ENCODE peak calls at places on chromosome 1, in eight cellular contexts. One of them, this sample, is unnamed.

GRCh38 chr1:36115931-36116330 is 9.1 kb downstream of the COL8A2 start:
- DNase-seq in PC-3: no peak
- DNase-seq in fibroblast of lung: no peak
- DNase-seq in left ventricle myocardium inferior: no peak
- DNase-seq in CD8-positive, alpha-beta memory T cell: no peak
- DNase-seq in naive thymus-derived CD4-positive, alpha-beta T cell: no peak
- DNase-seq in RWPE2: no peak
- DNase-seq in psoas muscle: no peak
- DNase-seq in this sample: no peak

GRCh38 chr1:84946631-84947030 is 50.3 kb downstream of the MCOLN2 start:
- DNase-seq in left ventricle myocardium inferior: no peak
- DNase-seq in naive thymus-derived CD4-positive, alpha-beta T cell: no peak
- DNase-seq in fibroblast of lung: no peak
- DNase-seq in RWPE2: no peak
- DNase-seq in psoas muscle: no peak
- DNase-seq in CD8-positive, alpha-beta memory T cell: no peak
- DNase-seq in PC-3: peak; percentile 19
- DNase-seq in this sample: no peak

GRCh38 chr1:68231627-68232303 is 558 bp downstream of the WLS start:
- DNase-seq in fibroblast of lung: peak; percentile 90
- DNase-seq in naive thymus-derived CD4-positive, alpha-beta T cell: no peak
- DNase-seq in left ventricle myocardium inferior: peak; percentile 65
- DNase-seq in psoas muscle: peak; percentile 64
- DNase-seq in PC-3: peak; percentile 55
- DNase-seq in RWPE2: peak; percentile 71
- DNase-seq in CD8-positive, alpha-beta memory T cell: no peak
- DNase-seq in this sample: peak; percentile 61

GRCh38 chr1:201731592-201731991 is 97.4 kb upstream of the IPO9 start:
- DNase-seq in PC-3: no peak
- DNase-seq in left ventricle myocardium inferior: peak; percentile 79
- DNase-seq in fibroblast of lung: no peak
- DNase-seq in naive thymus-derived CD4-positive, alpha-beta T cell: no peak
- DNase-seq in RWPE2: no peak
- DNase-seq in psoas muscle: no peak
- DNase-seq in CD8-positive, alpha-beta memory T cell: no peak
- DNase-seq in this sample: peak; percentile 72

GRCh38 chr1:3453203-3453761 is 1.2 kb upstream of the ARHGEF16 start:
- DNase-seq in CD8-positive, alpha-beta memory T cell: peak; percentile 70
- DNase-seq in naive thymus-derived CD4-positive, alpha-beta T cell: peak; percentile 78
- DNase-seq in PC-3: peak; percentile 90
- DNase-seq in psoas muscle: peak; percentile 71
- DNase-seq in left ventricle myocardium inferior: peak; percentile 69
- DNase-seq in RWPE2: no peak
- DNase-seq in fibroblast of lung: peak; percentile 57
- DNase-seq in this sample: peak; percentile 71

GRCh38 chr1:63590161-63590560 is 3.0 kb upstream of the PGM1 start:
- DNase-seq in naive thymus-derived CD4-positive, alpha-beta T cell: no peak
- DNase-seq in CD8-positive, alpha-beta memory T cell: no peak
- DNase-seq in fibroblast of lung: peak; percentile 91
- DNase-seq in psoas muscle: no peak
- DNase-seq in left ventricle myocardium inferior: no peak
- DNase-seq in RWPE2: no peak
- DNase-seq in PC-3: no peak
- DNase-seq in this sample: no peak

GRCh38 chr1:27179373-27179772 is 24.4 kb upstream of the SLC9A1 start:
- DNase-seq in fibroblast of lung: peak; percentile 39
- DNase-seq in PC-3: peak; percentile 15
- DNase-seq in RWPE2: no peak
- DNase-seq in CD8-positive, alpha-beta memory T cell: no peak
- DNase-seq in naive thymus-derived CD4-positive, alpha-beta T cell: no peak
- DNase-seq in psoas muscle: no peak
- DNase-seq in left ventricle myocardium inferior: no peak
- DNase-seq in this sample: no peak

GRCh38 chr1:170445096-170445495 is 86.9 kb upstream of the GORAB start:
- DNase-seq in CD8-positive, alpha-beta memory T cell: no peak
- DNase-seq in PC-3: peak; percentile 90
- DNase-seq in naive thymus-derived CD4-positive, alpha-beta T cell: no peak
- DNase-seq in psoas muscle: no peak
- DNase-seq in RWPE2: no peak
- DNase-seq in left ventricle myocardium inferior: no peak
- DNase-seq in fibroblast of lung: peak; percentile 87
- DNase-seq in this sample: no peak

GRCh38 chr1:46646844-46647243 is 21.3 kb downstream of the ATPAF1 start:
- DNase-seq in PC-3: no peak
- DNase-seq in left ventricle myocardium inferior: no peak
- DNase-seq in psoas muscle: no peak
- DNase-seq in fibroblast of lung: no peak
- DNase-seq in RWPE2: no peak
- DNase-seq in CD8-positive, alpha-beta memory T cell: no peak
- DNase-seq in naive thymus-derived CD4-positive, alpha-beta T cell: no peak
- DNase-seq in this sample: no peak

GRCh38 chr1:100299521-100300222 is 33.7 kb downstream of the RTCA start:
- DNase-seq in RWPE2: no peak
- DNase-seq in PC-3: no peak
- DNase-seq in fibroblast of lung: no peak
- DNase-seq in CD8-positive, alpha-beta memory T cell: no peak
- DNase-seq in left ventricle myocardium inferior: no peak
- DNase-seq in psoas muscle: no peak
- DNase-seq in naive thymus-derived CD4-positive, alpha-beta T cell: no peak
- DNase-seq in this sample: no peak

GRCh38 chr1:201504179-201504631 is 2.7 kb downstream of the CSRP1 start:
- DNase-seq in psoas muscle: no peak
- DNase-seq in PC-3: no peak
- DNase-seq in naive thymus-derived CD4-positive, alpha-beta T cell: no peak
- DNase-seq in CD8-positive, alpha-beta memory T cell: no peak
- DNase-seq in fibroblast of lung: peak; percentile 69
- DNase-seq in left ventricle myocardium inferior: no peak
- DNase-seq in RWPE2: no peak
- DNase-seq in this sample: no peak

GRCh38 chr1:16442273-16442672 is 1.7 kb downstream of the NECAP2 start:
- DNase-seq in naive thymus-derived CD4-positive, alpha-beta T cell: no peak
- DNase-seq in CD8-positive, alpha-beta memory T cell: no peak
- DNase-seq in RWPE2: no peak
- DNase-seq in fibroblast of lung: no peak
- DNase-seq in left ventricle myocardium inferior: no peak
- DNase-seq in PC-3: no peak
- DNase-seq in psoas muscle: no peak
- DNase-seq in this sample: no peak

GRCh38 chr1:68470388-68470970 is 20.7 kb upstream of the RPE65 start:
- DNase-seq in psoas muscle: no peak
- DNase-seq in CD8-positive, alpha-beta memory T cell: no peak
- DNase-seq in RWPE2: no peak
- DNase-seq in left ventricle myocardium inferior: no peak
- DNase-seq in fibroblast of lung: peak; percentile 56
- DNase-seq in naive thymus-derived CD4-positive, alpha-beta T cell: no peak
- DNase-seq in PC-3: peak; percentile 22
- DNase-seq in this sample: no peak

GRCh38 chr1:10866314-10867091 is 70.1 kb upstream of the CASZ1 start:
- DNase-seq in naive thymus-derived CD4-positive, alpha-beta T cell: peak; percentile 20
- DNase-seq in fibroblast of lung: no peak
- DNase-seq in left ventricle myocardium inferior: no peak
- DNase-seq in CD8-positive, alpha-beta memory T cell: peak; percentile 16
- DNase-seq in PC-3: peak; percentile 3
- DNase-seq in psoas muscle: no peak
- DNase-seq in RWPE2: no peak
- DNase-seq in this sample: no peak

GRCh38 chr1:25095635-25096200 is 136.6 kb downstream of the SYF2 start:
- DNase-seq in fibroblast of lung: no peak
- DNase-seq in PC-3: no peak
- DNase-seq in naive thymus-derived CD4-positive, alpha-beta T cell: no peak
- DNase-seq in left ventricle myocardium inferior: no peak
- DNase-seq in psoas muscle: no peak
- DNase-seq in CD8-positive, alpha-beta memory T cell: peak; percentile 43
- DNase-seq in RWPE2: no peak
- DNase-seq in this sample: no peak

GRCh38 chr1:157154940-157155514 is 16.8 kb upstream of the ETV3 start:
- DNase-seq in psoas muscle: peak; percentile 20
- DNase-seq in naive thymus-derived CD4-positive, alpha-beta T cell: no peak
- DNase-seq in fibroblast of lung: peak; percentile 41
- DNase-seq in left ventricle myocardium inferior: peak; percentile 41
- DNase-seq in RWPE2: no peak
- DNase-seq in PC-3: peak; percentile 43
- DNase-seq in CD8-positive, alpha-beta memory T cell: no peak
- DNase-seq in this sample: peak; percentile 68

GRCh38 chr1:1470626-1471388 is 758 bp upstream of the ATAD3B start:
- DNase-seq in PC-3: peak; percentile 56
- DNase-seq in left ventricle myocardium inferior: no peak
- DNase-seq in psoas muscle: no peak
- DNase-seq in fibroblast of lung: no peak
- DNase-seq in naive thymus-derived CD4-positive, alpha-beta T cell: no peak
- DNase-seq in RWPE2: no peak
- DNase-seq in CD8-positive, alpha-beta memory T cell: no peak
- DNase-seq in this sample: no peak

GRCh38 chr1:228379666-228380065 is 27.0 kb downstream of the TRIM11 start:
- DNase-seq in naive thymus-derived CD4-positive, alpha-beta T cell: no peak
- DNase-seq in psoas muscle: no peak
- DNase-seq in left ventricle myocardium inferior: no peak
- DNase-seq in RWPE2: no peak
- DNase-seq in fibroblast of lung: no peak
- DNase-seq in PC-3: no peak
- DNase-seq in CD8-positive, alpha-beta memory T cell: no peak
- DNase-seq in this sample: no peak

GRCh38 chr1:224188286-224188685 is 5.2 kb downstream of the DEGS1 start:
- DNase-seq in RWPE2: no peak
- DNase-seq in left ventricle myocardium inferior: no peak
- DNase-seq in fibroblast of lung: no peak
- DNase-seq in naive thymus-derived CD4-positive, alpha-beta T cell: no peak
- DNase-seq in PC-3: no peak
- DNase-seq in CD8-positive, alpha-beta memory T cell: no peak
- DNase-seq in psoas muscle: no peak
- DNase-seq in this sample: no peak

GRCh38 chr1:1943834-1944570 is 24.9 kb upstream of the TMEM52 start:
- DNase-seq in naive thymus-derived CD4-positive, alpha-beta T cell: peak; percentile 65
- DNase-seq in CD8-positive, alpha-beta memory T cell: peak; percentile 48
- DNase-seq in left ventricle myocardium inferior: no peak
- DNase-seq in PC-3: peak; percentile 74
- DNase-seq in fibroblast of lung: peak; percentile 4
- DNase-seq in psoas muscle: peak; percentile 62
- DNase-seq in RWPE2: no peak
- DNase-seq in this sample: no peak

GRCh38 chr1:112933820-112934561 is 22.0 kb downstream of the SLC16A1 start:
- DNase-seq in left ventricle myocardium inferior: no peak
- DNase-seq in psoas muscle: no peak
- DNase-seq in CD8-positive, alpha-beta memory T cell: no peak
- DNase-seq in fibroblast of lung: no peak
- DNase-seq in RWPE2: no peak
- DNase-seq in PC-3: no peak
- DNase-seq in naive thymus-derived CD4-positive, alpha-beta T cell: no peak
- DNase-seq in this sample: no peak
- H3K27ac ChIP-seq in left ventricle myocardium inferior: no peak overlapping the region
- H3K27ac ChIP-seq in psoas muscle: peak overlapping the region; percentile 70
- H3K27ac ChIP-seq in CD8-positive, alpha-beta memory T cell: no peak overlapping the region
- H3K27ac ChIP-seq in fibroblast of lung: no peak overlapping the region
- H3K27ac ChIP-seq in RWPE2: peak overlapping the region; percentile 97
- H3K27ac ChIP-seq in PC-3: no peak overlapping the region
- H3K27ac ChIP-seq in naive thymus-derived CD4-positive, alpha-beta T cell: no peak overlapping the region
- H3K27ac ChIP-seq in this sample: no peak overlapping the region

DNA sequence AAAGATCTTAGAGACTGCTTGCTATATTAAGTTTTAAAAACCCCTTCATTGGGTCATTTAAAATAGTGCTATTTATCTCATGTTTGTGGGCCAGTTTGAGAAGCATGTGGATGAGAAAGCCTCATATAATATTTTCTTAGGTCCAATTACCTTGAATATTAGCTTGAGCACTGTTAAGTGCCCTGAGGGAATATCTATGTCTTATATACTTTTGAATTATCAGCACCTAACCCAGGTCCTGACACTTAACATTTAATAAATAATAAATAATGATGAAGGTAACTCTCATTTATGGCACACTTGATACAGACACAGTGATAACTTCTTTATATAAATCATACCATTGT is 293 bp upstream of the GBP2 start:
- DNase-seq in naive thymus-derived CD4-positive, alpha-beta T cell: no peak
- DNase-seq in RWPE2: no peak
- DNase-seq in PC-3: no peak
- DNase-seq in fibroblast of lung: no peak
- DNase-seq in CD8-positive, alpha-beta memory T cell: no peak
- DNase-seq in psoas muscle: no peak
- DNase-seq in left ventricle myocardium inferior: no peak
- DNase-seq in this sample: no peak
- H3K4me3 ChIP-seq in naive thymus-derived CD4-positive, alpha-beta T cell: peak overlapping the region; percentile 84
- H3K4me3 ChIP-seq in RWPE2: no peak overlapping the region
- H3K4me3 ChIP-seq in PC-3: no peak overlapping the region
- H3K4me3 ChIP-seq in fibroblast of lung: peak overlapping the region; percentile 59
- H3K4me3 ChIP-seq in CD8-positive, alpha-beta memory T cell: peak overlapping the region; percentile 59
- H3K4me3 ChIP-seq in psoas muscle: peak overlapping the region; percentile 67
- H3K4me3 ChIP-seq in left ventricle myocardium inferior: peak overlapping the region; percentile 69
- H3K4me3 ChIP-seq in this sample: peak overlapping the region; percentile 56

DNA sequence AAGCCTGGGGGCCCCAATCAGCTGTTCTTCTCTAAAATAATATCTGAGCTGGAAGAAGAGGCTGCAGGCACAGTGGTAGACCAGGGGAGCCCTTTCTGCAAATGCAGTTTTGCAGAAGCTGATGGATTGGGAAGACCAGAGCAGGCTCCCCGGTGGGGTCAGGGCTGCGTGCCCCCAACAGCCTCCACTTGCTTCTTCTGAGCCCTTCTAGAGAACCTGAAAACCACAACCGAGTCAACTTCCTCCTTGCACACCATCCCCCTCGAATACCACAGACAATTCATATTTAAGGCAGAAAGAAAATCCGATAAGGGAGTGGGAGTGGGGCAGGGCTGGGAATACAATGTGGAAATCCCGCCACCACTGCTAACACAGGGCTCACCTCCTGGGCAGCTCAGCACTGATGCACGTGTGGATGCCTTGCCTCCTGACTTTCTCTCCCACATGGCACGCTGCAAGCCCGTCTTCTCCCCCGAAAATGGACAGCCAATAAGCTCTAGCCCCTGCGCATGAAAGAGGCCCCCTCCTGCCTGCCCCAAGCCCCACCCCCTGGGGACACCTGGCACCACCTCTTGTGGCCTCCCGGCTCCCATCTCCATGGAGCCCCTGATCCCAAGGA is 25.4 kb upstream of the ALDH4A1 start:
- DNase-seq in PC-3: peak; percentile 74
- DNase-seq in left ventricle myocardium inferior: no peak
- DNase-seq in psoas muscle: no peak
- DNase-seq in RWPE2: no peak
- DNase-seq in naive thymus-derived CD4-positive, alpha-beta T cell: peak; percentile 59
- DNase-seq in fibroblast of lung: no peak
- DNase-seq in CD8-positive, alpha-beta memory T cell: peak; percentile 74
- DNase-seq in this sample: no peak
- H3K27ac ChIP-seq in PC-3: peak overlapping the region; percentile 100
- H3K27ac ChIP-seq in left ventricle myocardium inferior: peak overlapping the region; percentile 91
- H3K27ac ChIP-seq in psoas muscle: peak overlapping the region; percentile 73
- H3K27ac ChIP-seq in RWPE2: peak overlapping the region; percentile 99
- H3K27ac ChIP-seq in naive thymus-derived CD4-positive, alpha-beta T cell: peak overlapping the region; percentile 71
- H3K27ac ChIP-seq in fibroblast of lung: no peak overlapping the region
- H3K27ac ChIP-seq in CD8-positive, alpha-beta memory T cell: peak overlapping the region; percentile 76
- H3K27ac ChIP-seq in this sample: peak overlapping the region; percentile 88

DNA sequence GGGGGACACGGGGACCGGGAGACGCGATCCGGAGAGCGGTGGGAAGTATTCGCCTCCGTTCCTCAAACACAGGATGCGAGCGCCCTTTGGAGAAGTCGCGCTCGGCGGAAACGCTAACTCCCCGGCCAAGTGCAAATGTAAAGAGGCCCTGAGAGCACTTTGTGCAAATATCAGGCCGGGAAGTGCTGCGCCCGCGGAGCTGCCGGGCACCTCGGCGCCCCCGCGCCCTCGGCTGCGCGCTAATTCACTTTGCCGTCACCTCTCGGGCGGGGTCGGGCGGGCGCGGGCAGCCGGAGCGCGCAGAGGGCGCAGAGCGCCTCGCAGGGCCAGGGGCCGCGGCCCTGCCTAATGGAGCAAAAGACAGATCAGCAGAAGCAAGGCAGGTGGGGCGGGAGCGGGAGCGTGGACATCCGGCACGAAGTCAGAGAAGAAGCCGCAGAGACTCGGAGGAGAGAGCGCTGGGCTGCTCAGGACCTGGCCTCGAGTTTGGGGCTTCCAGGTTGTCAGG is 281.1 kb downstream of the RRAGC start:
- DNase-seq in CD8-positive, alpha-beta memory T cell: no peak
- DNase-seq in psoas muscle: no peak
- DNase-seq in left ventricle myocardium inferior: no peak
- DNase-seq in naive thymus-derived CD4-positive, alpha-beta T cell: no peak
- DNase-seq in RWPE2: no peak
- DNase-seq in PC-3: no peak
- DNase-seq in fibroblast of lung: no peak
- DNase-seq in this sample: no peak
- H3K4me3 ChIP-seq in CD8-positive, alpha-beta memory T cell: no peak overlapping the region
- H3K4me3 ChIP-seq in psoas muscle: no peak overlapping the region
- H3K4me3 ChIP-seq in left ventricle myocardium inferior: peak overlapping the region; percentile 41
- H3K4me3 ChIP-seq in naive thymus-derived CD4-positive, alpha-beta T cell: no peak overlapping the region
- H3K4me3 ChIP-seq in RWPE2: no peak overlapping the region
- H3K4me3 ChIP-seq in PC-3: no peak overlapping the region
- H3K4me3 ChIP-seq in fibroblast of lung: no peak overlapping the region
- H3K4me3 ChIP-seq in this sample: no peak overlapping the region

This sample was measured in heart left ventricle.